ENCODE peak calls at places on chromosomes 16 and 17, in ten cellular contexts. K is memory B cell; Y is endothelial cell; Q is cardiac fibroblast; T is tibial nerve; B is stimulated activated naive CD8-positive, alpha-beta T cell treated with anti-CD3 and anti-CD28 coated beads, Interleukin-15, Interleukin-2, amounts not matched to agents 100 U/mL and 50 U/mL, for 24 hours; X is GM18507; G is type B pancreatic cell; U is gastrocnemius medialis; E is progenitor cell of endocrine pancreas. L is an unnamed sample.

GRCh38 chr16:69844441-69844840 is 82.3 kb downstream of the WWP2 start:
- DNase-seq in K (no peak), Y (no peak), Q (no peak), T (no peak), B (no peak), X (no peak), G (no peak), U (no peak), E (no peak), L (no peak)

GRCh38 chr16:88766975-88767374 is 18.0 kb downstream of the PIEZO1 start:
- DNase-seq in K (no peak), Y (no peak), Q (no peak), T (no peak), B (no peak), X (no peak), G (no peak), U (no peak), E (no peak), L (no peak)

GRCh38 chr16:88681709-88682451 is 4.4 kb downstream of the SNAI3 start:
- DNase-seq in K (peak), Y (no peak), Q (no peak), T (peak), B (peak), X (peak), G (no peak), U (no peak), E (no peak), L (peak)

GRCh38 chr16:13453938-13454553 is 465.9 kb upstream of the ERCC4 start:
- DNase-seq in K (no peak), Y (peak), Q (peak), T (peak), B (peak), X (no peak), G (no peak), U (no peak), E (peak), L (peak)

GRCh38 chr16:84137287-84137686 is 7.7 kb downstream of the HSDL1 start:
- DNase-seq in K (no peak), Y (no peak), Q (no peak), T (no peak), B (no peak), X (no peak), G (no peak), U (no peak), E (no peak), L (no peak)

GRCh38 chr17:37480427-37480826 is 9.3 kb upstream of the DUSP14 start:
- DNase-seq in K (no peak), Y (no peak), Q (no peak), T (no peak), B (no peak), X (no peak), G (no peak), U (no peak), E (no peak), L (no peak)

GRCh38 chr16:86287641-86288201 is 222.6 kb upstream of the FOXF1 start:
- DNase-seq in K (no peak), Y (no peak), Q (no peak), T (no peak), B (no peak), X (no peak), G (peak), U (no peak), E (no peak), L (no peak)

GRCh38 chr16:89945654-89946053 is 2.9 kb upstream of the DEF8 start:
- DNase-seq in K (no peak), Y (no peak), Q (no peak), T (no peak), B (no peak), X (no peak), G (no peak), U (no peak), E (no peak), L (no peak)

GRCh38 chr16:16006650-16007049 is 57.2 kb downstream of the ABCC1 start:
- DNase-seq in K (no peak), Y (no peak), Q (no peak), T (no peak), B (no peak), X (no peak), G (no peak), U (no peak), E (no peak), L (no peak)

GRCh38 chr16:49876716-49877129 is 20.8 kb upstream of the ZNF423 start:
- DNase-seq in K (no peak), Y (peak), Q (peak), T (no peak), B (peak), X (peak), G (peak), U (no peak), E (peak), L (peak)

GRCh38 chr16:85477801-85478363 is 135.2 kb upstream of the GSE1 start:
- DNase-seq in K (no peak), Y (no peak), Q (peak), T (no peak), B (no peak), X (no peak), G (no peak), U (no peak), E (no peak), L (no peak)

GRCh38 chr16:27633721-27634120 is 83.8 kb downstream of the KATNIP start:
- DNase-seq in K (no peak), Y (no peak), Q (no peak), T (no peak), B (no peak), X (no peak), G (no peak), U (no peak), E (no peak), L (no peak)

GRCh38 chr17:71511266-71511995 is 609.4 kb upstream of the SOX9 start:
- DNase-seq in K (no peak), Y (no peak), Q (no peak), T (no peak), B (no peak), X (no peak), G (no peak), U (no peak), E (no peak), L (no peak)

GRCh38 chr16:65119905-65120341 is 1.9 kb downstream of the CDH11 start:
- DNase-seq in K (no peak), Y (no peak), Q (peak), T (peak), B (no peak), X (no peak), G (no peak), U (no peak), E (no peak), L (no peak)

L was measured in activated CD4-positive, alpha-beta memory T cell treated with anti-CD3 and anti-CD28 coated beads for 36 hours.